ENCODE peak calls at places on chromosome X, in nine cellular contexts. E, J, F, U, T, S, L, Z and I are unnamed samples.

GRCh38 chrX:79601336-79602131 is 234.4 kb upstream of the ITM2A start:
- DNase-seq in E (no peak), J (no peak), F (no peak), U (no peak), T (no peak), S (no peak), L (no peak), Z (peak; percentile 1), I (no peak)

GRCh38 chrX:13689519-13690211 is 737 bp downstream of the RAB9A start:
- DNase-seq in E (no peak), J (no peak), F (no peak), U (no peak), T (no peak), S (peak; percentile 33), L (no peak), Z (peak; percentile 30), I (no peak)

GRCh38 chrX:17719651-17720050 is 17.6 kb upstream of the SCML1 start:
- DNase-seq in E (no peak), J (no peak), F (no peak), U (no peak), T (no peak), S (peak; percentile 21), L (no peak), Z (no peak), I (no peak)

GRCh38 chrX:150268839-150269238 is 94.3 kb upstream of the MAMLD1 start:
- DNase-seq in E (no peak), J (no peak), F (no peak), U (no peak), T (no peak), S (no peak), L (no peak), Z (no peak), I (no peak)

GRCh38 chrX:54495814-54496516 is at the start of gene FGD1:
- DNase-seq in E (peak; percentile 82), J (peak; percentile 10), F (peak; percentile 71), U (peak; percentile 78), T (no peak), S (peak; percentile 85), L (peak; percentile 86), Z (no peak), I (peak; percentile 35)

GRCh38 chrX:17680732-17681413 is 56.4 kb upstream of the SCML1 start:
- DNase-seq in E (no peak), J (no peak), F (no peak), U (no peak), T (no peak), S (no peak), L (no peak), Z (no peak), I (no peak)

GRCh38 chrX:675896-676295 is 45.3 kb downstream of the SHOX start:
- DNase-seq in E (no peak), J (no peak), F (no peak), U (no peak), T (no peak), S (peak; percentile 55), L (no peak), Z (no peak), I (no peak)

GRCh38 chrX:6159468-6159867 is 69.2 kb downstream of the NLGN4X start:
- DNase-seq in E (no peak), J (no peak), F (no peak), U (no peak), T (no peak), S (no peak), L (no peak), Z (no peak), I (no peak)

GRCh38 chrX:17732138-17732783 is 5.0 kb upstream of the SCML1 start:
- DNase-seq in E (no peak), J (no peak), F (no peak), U (no peak), T (no peak), S (no peak), L (no peak), Z (no peak), I (no peak)

GRCh38 chrX:19334945-19335626 is 8.6 kb upstream of the PDHA1 start:
- DNase-seq in E (peak; percentile 39), J (no peak), F (no peak), U (no peak), T (no peak), S (peak; percentile 62), L (no peak), Z (peak; percentile 16), I (no peak)

GRCh38 chrX:72245461-72246089 is 6.7 kb upstream of the ERCC6L start:
- DNase-seq in E (peak; percentile 74), J (no peak), F (peak; percentile 75), U (peak; percentile 62), T (no peak), S (peak; percentile 71), L (peak; percentile 83), Z (peak; percentile 50), I (peak; percentile 0)

GRCh38 chrX:10529344-10529743 is 91.0 kb downstream of the MID1 start:
- DNase-seq in E (no peak), J (no peak), F (no peak), U (no peak), T (no peak), S (no peak), L (no peak), Z (no peak), I (no peak)

GRCh38 chrX:56429581-56429980 is 133.8 kb upstream of the UBQLN2 start:
- DNase-seq in E (no peak), J (no peak), F (no peak), U (no peak), T (no peak), S (peak; percentile 42), L (no peak), Z (no peak), I (no peak)

GRCh38 chrX:129099206-129099605 is 424.1 kb downstream of the SMARCA1 start:
- DNase-seq in E (no peak), J (no peak), F (no peak), U (no peak), T (no peak), S (peak; percentile 76), L (no peak), Z (no peak), I (no peak)

GRCh38 chrX:39907964-39908616 is 189.7 kb downstream of the BCOR start:
- DNase-seq in E (peak; percentile 87), J (no peak), F (peak; percentile 71), U (peak; percentile 72), T (peak; percentile 28), S (no peak), L (peak; percentile 62), Z (peak; percentile 91), I (peak; percentile 59)

GRCh38 chrX:66892004-66892403 is 253.1 kb upstream of the EDA2R start:
- DNase-seq in E (no peak), J (no peak), F (no peak), U (no peak), T (no peak), S (no peak), L (no peak), Z (no peak), I (no peak)

GRCh38 chrX:24494544-24495113 is 29.5 kb downstream of the PDK3 start:
- DNase-seq in E (peak; percentile 41), J (no peak), F (peak; percentile 37), U (no peak), T (no peak), S (peak; percentile 34), L (no peak), Z (peak; percentile 85), I (no peak)

GRCh38 chrX:40867352-40867751 is 132.0 kb upstream of the MED14 start:
- DNase-seq in E (peak; percentile 31), J (no peak), F (peak; percentile 35), U (no peak), T (no peak), S (no peak), L (no peak), Z (peak; percentile 60), I (no peak)

GRCh38 chrX:78104447-78105176 is 564 bp downstream of the PGK1 start:
- DNase-seq in E (peak; percentile 35), J (no peak), F (peak; percentile 33), U (peak; percentile 53), T (no peak), S (peak; percentile 32), L (peak; percentile 59), Z (peak; percentile 66), I (peak; percentile 3)